ENCODE peak calls at places on chromosome 22, in ten cellular contexts. One of them, this sample, is unnamed.
A peak's percentile ranks its signal among the peaks of the same experiment; 100 is the strongest.

GRCh38 chr22:28609921-28610320 is 69.7 kb downstream of the TTC28 start:
- DNase-seq in activated CD4-positive, alpha-beta T cell treated with anti-CD3 and anti-CD28 coated beads, Interleukin-2, amount 50 U/mL, for 48 hours: no peak
- DNase-seq in NAMALWA: no peak
- DNase-seq in pancreas: no peak
- DNase-seq in neural progenitor cell: no peak
- DNase-seq in NCI-H345: no peak
- DNase-seq in T-helper 9 cell: no peak
- DNase-seq in KBM-7: no peak
- DNase-seq in lower lobe of right lung: no peak
- DNase-seq in SK-N-SH: no peak
- DNase-seq in this sample: no peak

GRCh38 chr22:39534591-39535301 is 2.2 kb upstream of the RPS19BP1 start:
- DNase-seq in activated CD4-positive, alpha-beta T cell treated with anti-CD3 and anti-CD28 coated beads, Interleukin-2, amount 50 U/mL, for 48 hours: peak; percentile 91
- DNase-seq in NAMALWA: peak; percentile 79
- DNase-seq in pancreas: peak; percentile 97
- DNase-seq in neural progenitor cell: peak; percentile 94
- DNase-seq in NCI-H345: peak; percentile 61
- DNase-seq in T-helper 9 cell: peak; percentile 83
- DNase-seq in KBM-7: peak; percentile 79
- DNase-seq in lower lobe of right lung: peak; percentile 90
- DNase-seq in SK-N-SH: peak; percentile 83
- DNase-seq in this sample: peak; percentile 86

GRCh38 chr22:38481162-38481870 is 13.4 kb downstream of the KDELR3 start:
- DNase-seq in activated CD4-positive, alpha-beta T cell treated with anti-CD3 and anti-CD28 coated beads, Interleukin-2, amount 50 U/mL, for 48 hours: no peak
- DNase-seq in NAMALWA: no peak
- DNase-seq in pancreas: no peak
- DNase-seq in neural progenitor cell: no peak
- DNase-seq in NCI-H345: no peak
- DNase-seq in T-helper 9 cell: no peak
- DNase-seq in KBM-7: no peak
- DNase-seq in lower lobe of right lung: no peak
- DNase-seq in SK-N-SH: no peak
- DNase-seq in this sample: no peak

GRCh38 chr22:22941831-22942510 is 54.4 kb downstream of the IGLL5 start:
- DNase-seq in activated CD4-positive, alpha-beta T cell treated with anti-CD3 and anti-CD28 coated beads, Interleukin-2, amount 50 U/mL, for 48 hours: no peak
- DNase-seq in NAMALWA: peak; percentile 40
- DNase-seq in pancreas: peak; percentile 41
- DNase-seq in neural progenitor cell: no peak
- DNase-seq in NCI-H345: no peak
- DNase-seq in T-helper 9 cell: no peak
- DNase-seq in KBM-7: no peak
- DNase-seq in lower lobe of right lung: no peak
- DNase-seq in SK-N-SH: no peak
- DNase-seq in this sample: no peak

GRCh38 chr22:37021710-37022482 is 2.4 kb downstream of the MPST start:
- DNase-seq in activated CD4-positive, alpha-beta T cell treated with anti-CD3 and anti-CD28 coated beads, Interleukin-2, amount 50 U/mL, for 48 hours: peak; percentile 67
- DNase-seq in NAMALWA: peak; percentile 77
- DNase-seq in pancreas: peak; percentile 76
- DNase-seq in neural progenitor cell: peak; percentile 86
- DNase-seq in NCI-H345: no peak
- DNase-seq in T-helper 9 cell: peak; percentile 51
- DNase-seq in KBM-7: peak; percentile 49
- DNase-seq in lower lobe of right lung: peak; percentile 76
- DNase-seq in SK-N-SH: peak; percentile 82
- DNase-seq in this sample: peak; percentile 56

GRCh38 chr22:32410459-32410858 is 1.6 kb downstream of the RTCB start:
- DNase-seq in activated CD4-positive, alpha-beta T cell treated with anti-CD3 and anti-CD28 coated beads, Interleukin-2, amount 50 U/mL, for 48 hours: no peak
- DNase-seq in NAMALWA: no peak
- DNase-seq in pancreas: no peak
- DNase-seq in neural progenitor cell: no peak
- DNase-seq in NCI-H345: no peak
- DNase-seq in T-helper 9 cell: no peak
- DNase-seq in KBM-7: no peak
- DNase-seq in lower lobe of right lung: no peak
- DNase-seq in SK-N-SH: no peak
- DNase-seq in this sample: no peak

GRCh38 chr22:32650553-32651345 is 150.8 kb upstream of the TIMP3 start:
- DNase-seq in activated CD4-positive, alpha-beta T cell treated with anti-CD3 and anti-CD28 coated beads, Interleukin-2, amount 50 U/mL, for 48 hours: no peak
- DNase-seq in NAMALWA: no peak
- DNase-seq in pancreas: no peak
- DNase-seq in neural progenitor cell: no peak
- DNase-seq in NCI-H345: no peak
- DNase-seq in T-helper 9 cell: no peak
- DNase-seq in KBM-7: no peak
- DNase-seq in lower lobe of right lung: no peak
- DNase-seq in SK-N-SH: no peak
- DNase-seq in this sample: no peak

GRCh38 chr22:36367066-36367465 is 20.7 kb downstream of the MYH9 start:
- DNase-seq in activated CD4-positive, alpha-beta T cell treated with anti-CD3 and anti-CD28 coated beads, Interleukin-2, amount 50 U/mL, for 48 hours: no peak
- DNase-seq in NAMALWA: no peak
- DNase-seq in pancreas: no peak
- DNase-seq in neural progenitor cell: no peak
- DNase-seq in NCI-H345: no peak
- DNase-seq in T-helper 9 cell: no peak
- DNase-seq in KBM-7: no peak
- DNase-seq in lower lobe of right lung: no peak
- DNase-seq in SK-N-SH: no peak
- DNase-seq in this sample: no peak

GRCh38 chr22:49933236-49933921 is 14.9 kb downstream of the CRELD2 start:
- DNase-seq in activated CD4-positive, alpha-beta T cell treated with anti-CD3 and anti-CD28 coated beads, Interleukin-2, amount 50 U/mL, for 48 hours: no peak
- DNase-seq in NAMALWA: no peak
- DNase-seq in pancreas: peak; percentile 59
- DNase-seq in neural progenitor cell: no peak
- DNase-seq in NCI-H345: no peak
- DNase-seq in T-helper 9 cell: no peak
- DNase-seq in KBM-7: no peak
- DNase-seq in lower lobe of right lung: no peak
- DNase-seq in SK-N-SH: peak; percentile 61
- DNase-seq in this sample: no peak

GRCh38 chr22:36432592-36433317 is 45.0 kb upstream of the MYH9 start:
- DNase-seq in activated CD4-positive, alpha-beta T cell treated with anti-CD3 and anti-CD28 coated beads, Interleukin-2, amount 50 U/mL, for 48 hours: no peak
- DNase-seq in NAMALWA: no peak
- DNase-seq in pancreas: no peak
- DNase-seq in neural progenitor cell: no peak
- DNase-seq in NCI-H345: no peak
- DNase-seq in T-helper 9 cell: no peak
- DNase-seq in KBM-7: no peak
- DNase-seq in lower lobe of right lung: no peak
- DNase-seq in SK-N-SH: no peak
- DNase-seq in this sample: no peak